ENCODE peak calls at places on chromosome 6, in seven cellular contexts. One of them, this sample, is unnamed. For H3K4me1, the result is how much of the 10 kb centered on the place peaks cover.

GRCh38 chr6:40719671-40720374 is 132.7 kb upstream of the LRFN2 start:
- DNase-seq in CD8-positive, alpha-beta T cell: no peak
- DNase-seq in OCI-LY7: peak
- DNase-seq in H9: peak
- DNase-seq in esophagus squamous epithelium: no peak
- DNase-seq in heart left ventricle: no peak
- DNase-seq in CD4-positive, alpha-beta memory T cell: no peak
- DNase-seq in this sample: no peak

GRCh38 chr6:87807423-87807978 is 105.5 kb upstream of the AKIRIN2 start:
- DNase-seq in CD8-positive, alpha-beta T cell: no peak
- DNase-seq in OCI-LY7: peak
- DNase-seq in H9: no peak
- DNase-seq in esophagus squamous epithelium: no peak
- DNase-seq in heart left ventricle: no peak
- DNase-seq in CD4-positive, alpha-beta memory T cell: no peak
- DNase-seq in this sample: no peak

GRCh38 chr6:72616406-72617015 is 5.4 kb upstream of the KCNQ5 start:
- DNase-seq in CD8-positive, alpha-beta T cell: no peak
- DNase-seq in OCI-LY7: peak
- DNase-seq in H9: no peak
- DNase-seq in esophagus squamous epithelium: no peak
- DNase-seq in heart left ventricle: no peak
- DNase-seq in CD4-positive, alpha-beta memory T cell: peak
- DNase-seq in this sample: no peak

GRCh38 chr6:168115748-168116445 is 36.9 kb upstream of the FRMD1 start:
- DNase-seq in CD8-positive, alpha-beta T cell: no peak
- DNase-seq in OCI-LY7: no peak
- DNase-seq in H9: no peak
- DNase-seq in esophagus squamous epithelium: no peak
- DNase-seq in heart left ventricle: no peak
- DNase-seq in CD4-positive, alpha-beta memory T cell: no peak
- DNase-seq in this sample: no peak

GRCh38 chr6:3484240-3484639 is 27.4 kb upstream of the SLC22A23 start:
- DNase-seq in CD8-positive, alpha-beta T cell: no peak
- DNase-seq in OCI-LY7: no peak
- DNase-seq in H9: no peak
- DNase-seq in esophagus squamous epithelium: no peak
- DNase-seq in heart left ventricle: no peak
- DNase-seq in CD4-positive, alpha-beta memory T cell: no peak
- DNase-seq in this sample: no peak

GRCh38 chr6:90399970-90400369 is 103.3 kb upstream of the BACH2 start:
- DNase-seq in CD8-positive, alpha-beta T cell: no peak
- DNase-seq in OCI-LY7: no peak
- DNase-seq in H9: no peak
- DNase-seq in esophagus squamous epithelium: no peak
- DNase-seq in heart left ventricle: no peak
- DNase-seq in CD4-positive, alpha-beta memory T cell: no peak
- DNase-seq in this sample: no peak

GRCh38 chr6:7750183-7750582 is 24.3 kb downstream of the BMP6 start:
- DNase-seq in CD8-positive, alpha-beta T cell: no peak
- DNase-seq in OCI-LY7: no peak
- DNase-seq in H9: no peak
- DNase-seq in esophagus squamous epithelium: no peak
- DNase-seq in heart left ventricle: no peak
- DNase-seq in CD4-positive, alpha-beta memory T cell: no peak
- DNase-seq in this sample: no peak

GRCh38 chr6:140956567-140957306 is 1176.0 kb upstream of the GJE1 start:
- DNase-seq in CD8-positive, alpha-beta T cell: no peak
- DNase-seq in OCI-LY7: no peak
- DNase-seq in H9: no peak
- DNase-seq in esophagus squamous epithelium: no peak
- DNase-seq in heart left ventricle: no peak
- DNase-seq in CD4-positive, alpha-beta memory T cell: no peak
- DNase-seq in this sample: no peak

GRCh38 chr6:28141500-28142329 is at the start of gene ZKSCAN8:
- DNase-seq in CD8-positive, alpha-beta T cell: peak
- DNase-seq in OCI-LY7: peak
- DNase-seq in H9: peak
- DNase-seq in esophagus squamous epithelium: peak
- DNase-seq in heart left ventricle: peak
- DNase-seq in CD4-positive, alpha-beta memory T cell: peak
- DNase-seq in this sample: peak

GRCh38 chr6:37732688-37733087 is 35.0 kb upstream of the MDGA1 start:
- DNase-seq in CD8-positive, alpha-beta T cell: no peak
- DNase-seq in OCI-LY7: no peak
- DNase-seq in H9: peak
- DNase-seq in esophagus squamous epithelium: no peak
- DNase-seq in heart left ventricle: no peak
- DNase-seq in CD4-positive, alpha-beta memory T cell: no peak
- DNase-seq in this sample: no peak

GRCh38 chr6:85537055-85537494 is 56.6 kb downstream of the SNX14 start:
- DNase-seq in CD8-positive, alpha-beta T cell: no peak
- DNase-seq in OCI-LY7: peak
- DNase-seq in H9: no peak
- DNase-seq in esophagus squamous epithelium: no peak
- DNase-seq in heart left ventricle: no peak
- DNase-seq in CD4-positive, alpha-beta memory T cell: peak
- DNase-seq in this sample: no peak

GRCh38 chr6:143727035-143727434 is 49.3 kb downstream of the PHACTR2 start:
- DNase-seq in CD8-positive, alpha-beta T cell: no peak
- DNase-seq in OCI-LY7: no peak
- DNase-seq in H9: no peak
- DNase-seq in esophagus squamous epithelium: no peak
- DNase-seq in heart left ventricle: no peak
- DNase-seq in CD4-positive, alpha-beta memory T cell: no peak
- DNase-seq in this sample: no peak

GRCh38 chr6:52506502-52506875 is 70.4 kb downstream of the TRAM2 start:
- DNase-seq in CD8-positive, alpha-beta T cell: no peak
- DNase-seq in OCI-LY7: no peak
- DNase-seq in H9: no peak
- DNase-seq in esophagus squamous epithelium: no peak
- DNase-seq in heart left ventricle: no peak
- DNase-seq in CD4-positive, alpha-beta memory T cell: no peak
- DNase-seq in this sample: no peak

GRCh38 chr6:52509281-52510212 is 67.3 kb downstream of the TRAM2 start:
- DNase-seq in CD8-positive, alpha-beta T cell: no peak
- DNase-seq in OCI-LY7: no peak
- DNase-seq in H9: no peak
- DNase-seq in esophagus squamous epithelium: no peak
- DNase-seq in heart left ventricle: no peak
- DNase-seq in CD4-positive, alpha-beta memory T cell: no peak
- DNase-seq in this sample: no peak

GRCh38 chr6:52510213-52510562 is 66.7 kb downstream of the TRAM2 start:
- DNase-seq in CD8-positive, alpha-beta T cell: no peak
- DNase-seq in OCI-LY7: no peak
- DNase-seq in H9: no peak
- DNase-seq in esophagus squamous epithelium: no peak
- DNase-seq in heart left ventricle: no peak
- DNase-seq in CD4-positive, alpha-beta memory T cell: no peak
- DNase-seq in this sample: no peak

GRCh38 chr6:52507557-52508260 is 69.2 kb downstream of the TRAM2 start:
- DNase-seq in CD8-positive, alpha-beta T cell: no peak
- DNase-seq in OCI-LY7: no peak
- DNase-seq in H9: no peak
- DNase-seq in esophagus squamous epithelium: no peak
- DNase-seq in heart left ventricle: no peak
- DNase-seq in CD4-positive, alpha-beta memory T cell: no peak
- DNase-seq in this sample: no peak

DNA sequence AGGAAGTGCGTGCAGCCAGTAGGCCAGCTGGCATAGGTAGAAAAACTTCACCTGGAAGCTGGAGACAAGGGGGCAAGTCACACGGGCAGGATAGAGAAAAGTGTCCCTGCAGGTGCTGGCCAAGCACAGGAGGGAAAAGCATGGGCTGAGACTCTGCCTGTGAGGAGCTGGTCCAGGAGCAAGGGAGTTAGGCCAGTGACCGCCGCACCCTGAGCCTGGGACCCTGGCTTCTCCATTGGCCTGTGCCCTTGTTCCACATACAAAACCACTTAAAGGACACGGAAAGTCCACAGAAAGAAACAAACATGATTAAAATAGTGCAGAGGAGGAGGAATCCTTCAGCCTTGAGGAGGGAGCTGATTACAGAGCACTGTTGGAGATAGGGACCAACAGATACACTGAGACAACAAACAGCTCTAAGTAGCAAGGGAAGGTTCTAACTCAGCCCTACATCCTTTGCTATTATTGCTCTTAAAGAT is 68.6 kb downstream of the TRAM2 start:
- DNase-seq in CD8-positive, alpha-beta T cell: no peak
- DNase-seq in OCI-LY7: no peak
- DNase-seq in H9: no peak
- DNase-seq in esophagus squamous epithelium: no peak
- DNase-seq in heart left ventricle: no peak
- DNase-seq in CD4-positive, alpha-beta memory T cell: no peak
- DNase-seq in this sample: no peak
- H3K4me1 ChIP-seq in CD8-positive, alpha-beta T cell: under half
- H3K4me1 ChIP-seq in OCI-LY7: under half
- H3K4me1 ChIP-seq in H9: under half
- H3K4me1 ChIP-seq in esophagus squamous epithelium: half or more
- H3K4me1 ChIP-seq in heart left ventricle: half or more
- H3K4me1 ChIP-seq in CD4-positive, alpha-beta memory T cell: under half
- H3K4me1 ChIP-seq in this sample: under half

GRCh38 chr6:30748851-30749540 is 4.6 kb upstream of the IER3 start:
- DNase-seq in CD8-positive, alpha-beta T cell: no peak
- DNase-seq in OCI-LY7: no peak
- DNase-seq in H9: no peak
- DNase-seq in esophagus squamous epithelium: no peak
- DNase-seq in heart left ventricle: no peak
- DNase-seq in CD4-positive, alpha-beta memory T cell: no peak
- DNase-seq in this sample: no peak

GRCh38 chr6:30748301-30748769 is 4.0 kb upstream of the IER3 start:
- DNase-seq in CD8-positive, alpha-beta T cell: no peak
- DNase-seq in OCI-LY7: no peak
- DNase-seq in H9: no peak
- DNase-seq in esophagus squamous epithelium: no peak
- DNase-seq in heart left ventricle: no peak
- DNase-seq in CD4-positive, alpha-beta memory T cell: no peak
- DNase-seq in this sample: no peak

GRCh38 chr6:30750379-30750668 is 6.0 kb upstream of the IER3 start:
- DNase-seq in CD8-positive, alpha-beta T cell: no peak
- DNase-seq in OCI-LY7: no peak
- DNase-seq in H9: no peak
- DNase-seq in esophagus squamous epithelium: no peak
- DNase-seq in heart left ventricle: no peak
- DNase-seq in CD4-positive, alpha-beta memory T cell: no peak
- DNase-seq in this sample: no peak

GRCh38 chr6:30749554-30750378 is 5.4 kb upstream of the IER3 start:
- DNase-seq in CD8-positive, alpha-beta T cell: no peak
- DNase-seq in OCI-LY7: no peak
- DNase-seq in H9: no peak
- DNase-seq in esophagus squamous epithelium: no peak
- DNase-seq in heart left ventricle: no peak
- DNase-seq in CD4-positive, alpha-beta memory T cell: no peak
- DNase-seq in this sample: no peak

DNA sequence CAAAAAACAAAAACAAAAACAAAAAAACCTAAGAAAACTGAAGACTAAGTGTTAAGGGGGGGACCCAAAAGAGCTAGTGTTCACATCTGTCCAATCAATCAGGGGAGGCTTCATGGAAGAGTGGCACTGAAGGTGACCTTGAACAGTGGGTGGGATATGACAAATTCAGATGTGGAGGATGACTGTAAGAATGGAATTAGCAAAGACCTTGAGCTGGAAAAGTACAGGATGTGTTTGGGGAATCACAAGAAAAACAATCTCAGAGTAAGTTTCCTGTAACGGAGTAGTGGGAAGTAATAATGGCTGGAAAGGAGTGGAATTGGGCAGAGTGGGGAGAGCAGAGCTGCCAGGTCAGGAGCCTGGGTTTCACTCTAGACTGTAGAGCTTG is 2.9 kb upstream of the IER3 start:
- DNase-seq in CD8-positive, alpha-beta T cell: no peak
- DNase-seq in OCI-LY7: no peak
- DNase-seq in H9: no peak
- DNase-seq in esophagus squamous epithelium: no peak
- DNase-seq in heart left ventricle: no peak
- DNase-seq in CD4-positive, alpha-beta memory T cell: no peak
- DNase-seq in this sample: no peak
- H3K4me1 ChIP-seq in CD8-positive, alpha-beta T cell: under half
- H3K4me1 ChIP-seq in OCI-LY7: under half
- H3K4me1 ChIP-seq in H9: under half
- H3K4me1 ChIP-seq in esophagus squamous epithelium: half or more
- H3K4me1 ChIP-seq in heart left ventricle: under half
- H3K4me1 ChIP-seq in CD4-positive, alpha-beta memory T cell: under half
- H3K4me1 ChIP-seq in this sample: half or more

GRCh38 chr6:145967549-145967948 is 3.4 kb upstream of the SHPRH start:
- DNase-seq in CD8-positive, alpha-beta T cell: no peak
- DNase-seq in OCI-LY7: no peak
- DNase-seq in H9: no peak
- DNase-seq in esophagus squamous epithelium: no peak
- DNase-seq in heart left ventricle: no peak
- DNase-seq in CD4-positive, alpha-beta memory T cell: no peak
- DNase-seq in this sample: no peak

GRCh38 chr6:145963216-145964068 is 716 bp downstream of the SHPRH start:
- DNase-seq in CD8-positive, alpha-beta T cell: peak
- DNase-seq in OCI-LY7: peak
- DNase-seq in H9: no peak
- DNase-seq in esophagus squamous epithelium: peak
- DNase-seq in heart left ventricle: no peak
- DNase-seq in CD4-positive, alpha-beta memory T cell: no peak
- DNase-seq in this sample: peak

GRCh38 chr6:145968051-145968450 is 3.9 kb upstream of the SHPRH start:
- DNase-seq in CD8-positive, alpha-beta T cell: no peak
- DNase-seq in OCI-LY7: no peak
- DNase-seq in H9: no peak
- DNase-seq in esophagus squamous epithelium: no peak
- DNase-seq in heart left ventricle: no peak
- DNase-seq in CD4-positive, alpha-beta memory T cell: no peak
- DNase-seq in this sample: no peak

GRCh38 chr6:145962581-145962980 is 1.6 kb downstream of the SHPRH start:
- DNase-seq in CD8-positive, alpha-beta T cell: no peak
- DNase-seq in OCI-LY7: no peak
- DNase-seq in H9: no peak
- DNase-seq in esophagus squamous epithelium: no peak
- DNase-seq in heart left ventricle: no peak
- DNase-seq in CD4-positive, alpha-beta memory T cell: no peak
- DNase-seq in this sample: no peak

DNA sequence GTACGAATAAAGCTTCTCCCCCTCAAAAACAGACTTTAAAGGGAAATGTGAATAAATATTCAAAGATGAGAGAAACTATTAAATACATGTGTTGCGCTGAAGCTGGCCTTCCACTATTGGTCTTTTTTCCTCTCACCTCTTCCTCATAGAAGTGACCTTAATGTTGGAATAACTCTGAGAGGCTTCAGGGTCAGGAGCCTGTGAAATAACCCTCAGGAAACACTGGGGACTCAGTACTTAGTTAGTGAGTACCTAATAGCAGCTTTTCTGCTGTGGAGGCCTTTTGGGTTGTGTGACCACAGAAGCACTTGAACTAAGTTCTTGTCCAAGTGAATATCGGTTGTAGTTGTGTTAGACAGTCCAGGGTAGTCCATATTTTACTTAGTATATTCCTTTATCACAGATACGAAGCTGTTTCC is 799 bp upstream of the SHPRH start:
- DNase-seq in CD8-positive, alpha-beta T cell: peak
- DNase-seq in OCI-LY7: peak
- DNase-seq in H9: no peak
- DNase-seq in esophagus squamous epithelium: no peak
- DNase-seq in heart left ventricle: no peak
- DNase-seq in CD4-positive, alpha-beta memory T cell: no peak
- DNase-seq in this sample: no peak
- H3K4me1 ChIP-seq in CD8-positive, alpha-beta T cell: under half
- H3K4me1 ChIP-seq in OCI-LY7: under half
- H3K4me1 ChIP-seq in H9: under half
- H3K4me1 ChIP-seq in esophagus squamous epithelium: under half
- H3K4me1 ChIP-seq in heart left ventricle: under half
- H3K4me1 ChIP-seq in CD4-positive, alpha-beta memory T cell: under half
- H3K4me1 ChIP-seq in this sample: under half

GRCh38 chr6:163516908-163517307 is 102.4 kb downstream of the QKI start:
- DNase-seq in CD8-positive, alpha-beta T cell: no peak
- DNase-seq in OCI-LY7: no peak
- DNase-seq in H9: no peak
- DNase-seq in esophagus squamous epithelium: no peak
- DNase-seq in heart left ventricle: no peak
- DNase-seq in CD4-positive, alpha-beta memory T cell: no peak
- DNase-seq in this sample: no peak
- H3K4me1 ChIP-seq in CD8-positive, alpha-beta T cell: under half
- H3K4me1 ChIP-seq in OCI-LY7: under half
- H3K4me1 ChIP-seq in H9: under half
- H3K4me1 ChIP-seq in esophagus squamous epithelium: under half
- H3K4me1 ChIP-seq in heart left ventricle: half or more
- H3K4me1 ChIP-seq in CD4-positive, alpha-beta memory T cell: under half
- H3K4me1 ChIP-seq in this sample: under half

This sample was measured in lower lobe of right lung.